ENCODE peak calls at places on chromosomes 2 and 18, in five cellular contexts. J is brain microvascular endothelial cell, X is heart right ventricle, B is GM10248, E is pancreas. U is an unnamed sample.
A peak's percentile ranks its signal among the peaks of the same experiment; 100 is the strongest.

GRCh38 chr2:231708773-231709635 is 679 bp downstream of the PTMA start:
- DNase-seq in J (peak; percentile 16), X (peak; percentile 61), B (no peak), E (peak; percentile 90), U (peak; percentile 34)

GRCh38 chr2:126244937-126245336 is 411.0 kb upstream of the GYPC start:
- DNase-seq in J (peak; percentile 47), X (peak; percentile 21), B (peak; percentile 29), E (no peak), U (peak; percentile 51)

GRCh38 chr18:78429127-78430108 is 550.2 kb upstream of the SALL3 start:
- DNase-seq in J (no peak), X (no peak), B (no peak), E (no peak), U (no peak)

GRCh38 chr2:119196301-119197124 is 27.1 kb upstream of the STEAP3 start:
- DNase-seq in J (no peak), X (no peak), B (no peak), E (no peak), U (no peak)

GRCh38 chr2:65476778-65477177 is 44.4 kb upstream of the SPRED2 start:
- DNase-seq in J (no peak), X (no peak), B (no peak), E (no peak), U (no peak)

GRCh38 chr2:3643371-3644245 is 14.4 kb upstream of the ALLC start:
- DNase-seq in J (no peak), X (no peak), B (no peak), E (no peak), U (no peak)

GRCh38 chr2:85804583-85804982 is 50.8 kb downstream of the ATOH8 start:
- DNase-seq in J (no peak), X (no peak), B (no peak), E (no peak), U (no peak)

GRCh38 chr2:209145941-209146681 is 277.7 kb upstream of the MAP2 start:
- DNase-seq in J (no peak), X (no peak), B (no peak), E (no peak), U (no peak)

GRCh38 chr2:110852541-110853263 is 120.3 kb downstream of the ACOXL start:
- DNase-seq in J (no peak), X (no peak), B (no peak), E (no peak), U (no peak)

GRCh38 chr18:12246849-12247808 is 7.0 kb upstream of the CIDEA start:
- DNase-seq in J (peak; percentile 38), X (no peak), B (no peak), E (no peak), U (no peak)

GRCh38 chr2:69931832-69932595 is 17.1 kb downstream of the MXD1 start:
- DNase-seq in J (no peak), X (no peak), B (no peak), E (no peak), U (no peak)

GRCh38 chr18:13566941-13567762 is 159.2 kb downstream of the FAM210A start:
- DNase-seq in J (no peak), X (peak; percentile 36), B (peak; percentile 79), E (no peak), U (peak; percentile 80)

GRCh38 chr2:172223601-172224054 is 120.9 kb upstream of the DLX2 start:
- DNase-seq in J (no peak), X (no peak), B (no peak), E (no peak), U (no peak)

GRCh38 chr18:66603941-66604627 is at the start of gene CDH19:
- DNase-seq in J (peak; percentile 18), X (no peak), B (no peak), E (no peak), U (no peak)

GRCh38 chr2:148874868-148875341 is at the start of gene KIF5C:
- DNase-seq in J (peak; percentile 45), X (peak; percentile 83), B (peak; percentile 94), E (peak; percentile 92), U (peak; percentile 96)

GRCh38 chr2:235046561-235046960 is 94.7 kb downstream of the SH3BP4 start:
- DNase-seq in J (no peak), X (no peak), B (no peak), E (no peak), U (no peak)

GRCh38 chr2:161676902-161677496 is 52.8 kb downstream of the SLC4A10 start:
- DNase-seq in J (no peak), X (no peak), B (no peak), E (no peak), U (no peak)

GRCh38 chr2:230871361-230872150 is 6.8 kb downstream of the ITM2C start:
- DNase-seq in J (no peak), X (no peak), B (no peak), E (peak; percentile 47), U (peak; percentile 11)

GRCh38 chr2:226127682-226128081 is 671.9 kb downstream of the IRS1 start:
- DNase-seq in J (no peak), X (no peak), B (no peak), E (no peak), U (no peak)

GRCh38 chr2:129717560-129718128 is 261.8 kb upstream of the RAB6C start:
- DNase-seq in J (no peak), X (no peak), B (no peak), E (no peak), U (no peak)

DNA sequence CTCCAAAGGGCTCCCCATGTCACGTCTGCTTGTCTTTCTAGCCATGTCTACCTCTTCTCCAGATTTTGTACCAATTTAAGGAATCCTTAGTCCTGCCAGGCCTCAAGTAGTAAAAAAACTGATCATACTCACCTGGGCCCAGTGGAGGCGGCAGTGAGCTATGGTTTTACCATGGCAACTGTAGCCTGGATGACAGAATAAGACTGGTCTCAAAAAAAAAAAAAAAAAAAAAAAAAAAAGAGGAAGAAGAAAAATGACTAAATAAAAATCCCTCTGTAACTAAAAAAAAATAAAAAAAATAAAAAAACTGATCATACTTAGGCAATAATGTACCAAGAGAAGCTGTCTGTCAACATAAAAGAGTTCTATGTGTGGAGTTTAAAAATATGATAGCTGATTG is 221.6 kb downstream of the NR4A2 start:
- DNase-seq in J (no peak), X (no peak), B (peak; percentile 31), E (peak; percentile 12), U (peak; percentile 35)
- TF ChIP-seq CTCF in J (no peak), X (no peak), B (peak; percentile 43), E (no peak), U (peak; percentile 33)

GRCh38 chr2:109269956-109270757 is 141.2 kb downstream of the SH3RF3 start:
- DNase-seq in J (no peak), X (no peak), B (no peak), E (no peak), U (no peak)

GRCh38 chr2:109272461-109272860 is 143.5 kb downstream of the SH3RF3 start:
- DNase-seq in J (no peak), X (no peak), B (no peak), E (no peak), U (no peak)

GRCh38 chr2:109268916-109269315 is 139.9 kb downstream of the SH3RF3 start:
- DNase-seq in J (no peak), X (no peak), B (no peak), E (no peak), U (no peak)

GRCh38 chr2:109270758-109271305 is 141.8 kb downstream of the SH3RF3 start:
- DNase-seq in J (no peak), X (no peak), B (no peak), E (no peak), U (no peak)

DNA sequence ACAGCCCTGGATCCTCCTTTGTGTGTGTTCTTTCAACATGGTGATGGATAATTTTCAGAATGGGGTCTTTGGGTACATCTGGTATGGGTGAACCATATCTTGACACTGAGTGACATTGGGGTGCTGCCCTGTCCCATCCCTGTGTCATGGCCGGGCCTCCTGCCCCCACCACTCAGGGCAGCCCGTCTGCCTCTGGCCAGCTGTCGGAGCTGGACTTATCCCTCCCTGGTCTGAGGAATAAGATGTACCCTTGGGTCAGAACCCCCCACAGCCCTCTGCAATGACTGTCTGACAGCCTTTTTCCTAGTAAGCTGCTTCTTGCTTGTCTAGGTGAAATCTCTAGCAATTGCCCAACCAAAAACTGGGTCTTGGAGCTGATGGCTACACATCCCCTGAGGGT is 142.9 kb downstream of the SH3RF3 start:
- DNase-seq in J (no peak), X (no peak), B (no peak), E (no peak), U (no peak)
- TF ChIP-seq CTCF in J (no peak), X (no peak), B (no peak), E (no peak), U (no peak)

DNA sequence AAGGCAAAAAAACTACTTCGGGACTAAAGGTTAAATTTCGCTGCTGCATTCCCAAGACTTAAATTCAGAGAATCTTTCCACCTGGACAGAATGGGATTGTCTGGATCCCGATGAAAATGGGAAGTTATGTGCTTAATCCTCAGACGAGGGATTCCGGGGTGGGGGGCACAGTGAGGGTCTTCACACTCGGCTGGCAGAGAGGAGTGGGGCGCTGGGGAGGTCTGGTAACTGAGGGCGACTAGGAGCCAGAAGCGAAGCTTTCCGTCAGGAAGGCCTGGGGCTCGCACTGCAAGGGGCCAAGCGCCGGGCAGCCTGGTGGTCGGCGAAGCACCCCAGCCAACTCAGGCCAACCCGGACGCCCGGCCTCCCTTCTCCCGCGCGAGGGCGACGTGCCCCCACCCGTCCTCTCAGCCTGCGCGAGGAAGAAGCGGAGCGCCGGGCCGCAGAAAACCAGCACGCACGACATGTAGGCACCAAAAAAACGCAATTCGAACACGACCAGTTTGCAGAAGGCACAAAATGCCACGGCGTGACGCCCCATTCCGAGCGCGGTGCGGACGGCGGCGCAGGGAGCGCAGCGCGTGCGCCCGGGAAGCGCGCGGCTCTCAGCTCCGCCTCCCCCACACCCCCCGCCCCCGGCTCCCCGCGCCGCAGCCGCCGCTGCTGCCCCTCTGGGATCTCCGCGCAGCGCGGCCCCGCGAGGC is 188.1 kb downstream of the ZEB2 start:
- DNase-seq in J (peak; percentile 44), X (no peak), B (peak; percentile 58), E (peak; percentile 85), U (no peak)
- TF ChIP-seq CTCF in J (peak; percentile 34), X (peak; percentile 65), B (peak; percentile 50), E (no peak), U (peak; percentile 56)

GRCh38 chr2:102703748-102704147 is 58.1 kb upstream of the TMEM182 start:
- DNase-seq in J (no peak), X (no peak), B (peak; percentile 23), E (no peak), U (peak; percentile 39)
- TF ChIP-seq CTCF in J (peak; percentile 54), X (peak; percentile 54), B (peak; percentile 49), E (no peak), U (peak; percentile 23)

DNA sequence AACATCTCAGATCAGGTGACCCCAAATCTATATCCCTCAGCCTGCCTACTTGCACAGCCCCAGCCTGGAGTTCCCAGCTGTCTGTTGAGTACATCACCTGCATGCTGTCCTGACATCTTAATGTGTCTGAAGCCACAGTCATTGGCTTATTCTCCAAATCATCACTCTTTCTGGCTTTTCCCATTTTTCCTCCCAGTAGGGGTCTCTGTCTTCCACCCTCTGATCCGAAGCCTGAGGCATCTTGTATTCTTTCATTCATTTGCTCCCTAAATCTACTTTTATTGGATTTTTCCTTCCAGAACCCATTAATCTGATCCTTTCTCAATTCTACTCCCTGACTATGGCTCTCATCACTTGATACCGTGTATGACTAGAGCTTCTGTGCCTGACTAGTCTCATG is 332.9 kb upstream of the DCC start:
- DNase-seq in J (no peak), X (no peak), B (no peak), E (no peak), U (no peak)
- TF ChIP-seq CTCF in J (no peak), X (no peak), B (no peak), E (no peak), U (no peak)

DNA sequence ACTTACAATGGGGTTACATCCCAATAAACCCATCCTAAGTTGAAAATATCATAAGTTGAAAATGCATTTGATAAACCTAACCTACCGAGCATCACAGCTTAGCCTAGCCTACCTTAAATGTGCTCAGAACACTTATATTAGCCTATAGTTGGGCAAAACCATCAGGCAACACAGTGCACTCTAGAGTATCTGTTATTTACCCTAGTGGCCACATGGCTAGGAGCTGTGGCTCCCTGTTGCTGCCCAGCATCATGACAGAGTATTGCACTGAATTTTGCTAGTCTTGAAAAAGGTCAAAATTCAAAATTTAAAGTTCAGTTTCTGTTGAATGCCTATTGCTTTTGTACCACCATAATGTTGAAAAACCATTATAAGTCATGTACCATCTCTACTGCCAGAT is 482.7 kb upstream of the ZEB2 start:
- DNase-seq in J (no peak), X (no peak), B (no peak), E (no peak), U (no peak)
- TF ChIP-seq CTCF in J (no peak), X (no peak), B (no peak), E (no peak), U (no peak)

U was measured in GM13976.